ENCODE peak calls at places on chromosomes 7 and 10, in eight cellular contexts. Y, R, T, F, H, O, P and L are unnamed samples.

GRCh38 chr7:139523199-139523941 is at the start of gene CLEC2L:
- DNase-seq in P (no peak), O (no peak), H (peak), F (no peak), Y (no peak), R (no peak), T (no peak), L (no peak)

GRCh38 chr10:79270471-79271246 is 76.6 kb upstream of the PPIF start:
- DNase-seq in T (peak), R (no peak), F (no peak), P (no peak), Y (peak), O (no peak), H (no peak), L (peak)

GRCh38 chr7:50342616-50343114 is 38.1 kb downstream of the IKZF1 start:
- DNase-seq in H (no peak), O (peak), T (no peak), F (no peak), Y (no peak), R (no peak), P (no peak), L (peak)

GRCh38 chr10:133528845-133529575 is 1.8 kb downstream of the CYP2E1 start:
- DNase-seq in T (no peak), H (peak), O (no peak), Y (no peak), F (no peak), R (peak), P (no peak), L (peak)

GRCh38 chr10:126062132-126063032 is 166.0 kb downstream of the FANK1 start:
- DNase-seq in Y (no peak), H (peak), T (peak), P (no peak), F (no peak), R (peak), O (no peak), L (no peak)

GRCh38 chr10:22630229-22631174 is 83.9 kb downstream of the PIP4K2A start:
- DNase-seq in H (no peak), T (no peak), F (no peak), P (no peak), O (no peak), Y (peak), R (no peak), L (no peak)

GRCh38 chr10:22992075-22992474 is 64.2 kb downstream of the ARMC3 start:
- DNase-seq in R (no peak), F (no peak), P (no peak), T (no peak), Y (no peak), O (no peak), H (no peak), L (no peak)

GRCh38 chr10:91700788-91701444 is 68.0 kb upstream of the PPP1R3C start:
- DNase-seq in T (no peak), Y (no peak), F (no peak), P (no peak), O (no peak), R (peak), H (no peak), L (no peak)

GRCh38 chr10:93160829-93161228 is 87.1 kb downstream of the CYP26A1 start:
- DNase-seq in P (no peak), O (no peak), T (peak), Y (no peak), H (no peak), R (peak), F (no peak), L (peak)

GRCh38 chr7:17849504-17849903 is 90.8 kb downstream of the SNX13 start:
- DNase-seq in T (no peak), P (no peak), Y (no peak), R (no peak), H (no peak), O (no peak), F (no peak), L (no peak)

GRCh38 chr10:99292159-99292558 is 37.0 kb upstream of the CNNM1 start:
- DNase-seq in F (no peak), H (no peak), Y (no peak), P (no peak), O (no peak), T (no peak), R (peak), L (no peak)

GRCh38 chr10:7445474-7446135 is 34.8 kb upstream of the SFMBT2 start:
- DNase-seq in R (no peak), P (no peak), O (no peak), Y (no peak), F (no peak), H (no peak), T (no peak), L (no peak)

GRCh38 chr10:27155073-27155754 is at the start of gene MASTL:
- DNase-seq in R (peak), F (peak), P (peak), Y (peak), H (peak), O (peak), T (peak), L (peak)

GRCh38 chr7:102992820-102993531 is 80.2 kb downstream of the LRRC17 start:
- DNase-seq in R (peak), F (no peak), T (no peak), H (no peak), P (no peak), Y (no peak), O (no peak), L (peak)

GRCh38 chr7:150896562-150897209 is 44.4 kb downstream of the AOC1 start:
- DNase-seq in Y (no peak), R (no peak), F (no peak), T (no peak), P (no peak), H (no peak), O (no peak), L (no peak)

GRCh38 chr10:100735345-100736143 is 9.8 kb upstream of the PAX2 start:
- DNase-seq in Y (no peak), R (no peak), O (no peak), H (no peak), T (no peak), P (no peak), F (no peak), L (no peak)

GRCh38 chr7:44131173-44132009 is 8.0 kb upstream of the POLD2 start:
- DNase-seq in H (no peak), T (no peak), R (peak), Y (no peak), F (no peak), P (no peak), O (no peak), L (no peak)

GRCh38 chr10:130757821-130758489 is 553.6 kb downstream of the TCERG1L start:
- DNase-seq in R (no peak), Y (no peak), T (peak), P (no peak), O (no peak), F (no peak), H (no peak), L (no peak)

GRCh38 chr7:129612112-129613015 is 844 bp downstream of the NRF1 start:
- DNase-seq in F (no peak), H (peak), T (peak), P (peak), Y (peak), O (no peak), R (peak), L (peak)

GRCh38 chr7:55086413-55087201 is 67.8 kb downstream of the EGFR start:
- DNase-seq in F (no peak), O (no peak), Y (no peak), P (no peak), R (peak), H (no peak), T (peak), L (peak)

GRCh38 chr7:87886875-87887274 is 10.6 kb downstream of the DBF4 start:
- DNase-seq in Y (peak), H (no peak), O (no peak), F (no peak), T (no peak), R (peak), P (no peak), L (peak)

GRCh38 chr10:7583626-7584025 is 83.1 kb downstream of the ITIH5 start:
- DNase-seq in F (no peak), O (no peak), T (no peak), R (no peak), Y (no peak), P (no peak), H (no peak), L (no peak)

GRCh38 chr10:97766996-97767924 is 4.5 kb downstream of the SFRP5 start:
- DNase-seq in P (no peak), H (no peak), F (no peak), O (no peak), T (no peak), Y (no peak), R (no peak), L (no peak)

GRCh38 chr10:97321032-97321806 is 2.1 kb downstream of the FRAT1 start:
- DNase-seq in H (peak), Y (peak), F (no peak), R (no peak), P (no peak), O (no peak), T (peak), L (peak)

GRCh38 chr7:151386301-151387160 is 23.3 kb downstream of the WDR86 start:
- DNase-seq in P (no peak), F (no peak), O (no peak), R (peak), Y (no peak), T (peak), H (no peak), L (no peak)

GRCh38 chr7:43169076-43169475 is 56.6 kb downstream of the HECW1 start:
- DNase-seq in P (no peak), O (no peak), Y (no peak), H (no peak), F (no peak), T (no peak), R (no peak), L (no peak)

GRCh38 chr10:50928190-50928552 is 42.7 kb upstream of the A1CF start:
- DNase-seq in H (no peak), P (no peak), T (no peak), O (no peak), F (no peak), R (peak), Y (no peak), L (no peak)

GRCh38 chr7:129356176-129356575 is 78.1 kb upstream of the STRIP2 start:
- DNase-seq in O (no peak), H (no peak), T (no peak), P (no peak), R (no peak), Y (no peak), F (no peak), L (peak)

GRCh38 chr7:151366872-151367207 is 25.2 kb downstream of the NUB1 start:
- DNase-seq in Y (no peak), F (no peak), R (no peak), T (no peak), P (no peak), O (no peak), H (no peak), L (no peak)

GRCh38 chr10:116104210-116104932 is 168.6 kb downstream of the GFRA1 start:
- DNase-seq in F (no peak), H (no peak), Y (no peak), R (no peak), T (no peak), P (no peak), O (no peak), L (no peak)

GRCh38 chr7:7667187-7667586 is 26.6 kb downstream of the UMAD1 start:
- DNase-seq in P (no peak), O (no peak), R (no peak), Y (no peak), F (no peak), T (no peak), H (no peak), L (no peak)

GRCh38 chr7:106893591-106893990 is 28.5 kb downstream of the PIK3CG start:
- DNase-seq in T (no peak), P (no peak), F (no peak), O (no peak), H (no peak), R (peak), Y (peak), L (no peak)